ENCODE peak calls at places on chromosomes 4 and X, in four cellular contexts. T, O, E and L are unnamed samples. For H3K36me3, the result is how much of the 10 kb centered on the place peaks cover.

GRCh38 chr4:1855334-1856070 is 454 bp downstream of the LETM1 start:
- DNase-seq in T (no peak), O (peak), E (no peak), L (peak)

GRCh38 chr4:170089274-170089742 is 448 bp downstream of the AADAT start:
- DNase-seq in T (no peak), O (peak), E (no peak), L (peak)

GRCh38 chr4:112377701-112378620 is 80.8 kb downstream of the ALPK1 start:
- DNase-seq in T (no peak), O (no peak), E (no peak), L (no peak)

GRCh38 chrX:261167-261857 is 19.9 kb upstream of the PLCXD1 start:
- DNase-seq in T (no peak), O (no peak), E (no peak), L (no peak)

GRCh38 chrX:55312655-55313054 is 47.9 kb upstream of the PAGE3 start:
- DNase-seq in T (no peak), O (no peak), E (no peak), L (no peak)

GRCh38 chr4:78863254-78863869 is 75.9 kb downstream of the PAQR3 start:
- DNase-seq in T (no peak), O (no peak), E (no peak), L (no peak)

GRCh38 chr4:163179207-163179606 is 12.5 kb upstream of the NAF1 start:
- DNase-seq in T (no peak), O (no peak), E (no peak), L (no peak)

GRCh38 chr4:55507612-55508011 is 39.1 kb downstream of the CLOCK start:
- DNase-seq in T (no peak), O (no peak), E (no peak), L (no peak)

GRCh38 chr4:148441624-148441985 is 609 bp downstream of the NR3C2 start:
- DNase-seq in T (no peak), O (no peak), E (no peak), L (no peak)

GRCh38 chrX:8879750-8880149 is 78.6 kb upstream of the FAM9A start:
- DNase-seq in T (peak), O (peak), E (peak), L (peak)

GRCh38 chr4:14880805-14881204 is 121.5 kb upstream of the CPEB2 start:
- DNase-seq in T (no peak), O (no peak), E (no peak), L (no peak)

GRCh38 chrX:115393271-115393670 is 103.8 kb downstream of the LUZP4 start:
- DNase-seq in T (no peak), O (no peak), E (no peak), L (no peak)

GRCh38 chr4:88841635-88842034 is 144.0 kb upstream of the NAP1L5 start:
- DNase-seq in T (no peak), O (no peak), E (no peak), L (no peak)

GRCh38 chr4:53450773-53451172 is 73.3 kb downstream of the FIP1L1 start:
- DNase-seq in T (no peak), O (no peak), E (no peak), L (no peak)

DNA sequence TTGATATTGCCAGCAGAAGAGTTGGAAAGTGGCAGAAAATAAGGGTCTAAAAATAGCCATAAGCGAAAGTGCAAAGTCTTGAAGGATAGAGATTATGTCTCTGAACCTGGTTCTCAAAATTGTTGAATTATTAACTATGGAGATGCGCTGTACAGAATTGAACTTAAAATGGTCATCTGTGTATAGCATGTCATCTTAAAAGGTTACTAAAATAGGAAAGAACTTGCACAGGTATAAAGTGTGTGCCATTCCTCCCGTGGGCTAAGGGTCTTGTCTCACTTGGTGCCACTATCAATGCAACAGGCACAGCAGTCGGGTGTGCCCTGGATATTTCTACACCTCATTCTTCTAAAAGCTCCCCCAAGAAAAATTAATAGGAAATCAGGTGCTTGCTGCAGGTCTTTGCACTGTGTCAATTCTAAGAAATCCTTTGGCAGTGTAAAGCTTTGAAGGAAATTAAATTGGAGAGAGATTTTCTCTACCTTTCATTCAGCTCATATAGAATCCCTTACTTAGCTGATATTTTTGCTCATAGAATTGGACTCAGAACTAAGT is 2.4 kb downstream of the SORBS2 start:
- DNase-seq in T (no peak), O (no peak), E (no peak), L (no peak)
- H3K4me3 ChIP-seq in T (no peak), O (peak), E (no peak), L (no peak)

DNA sequence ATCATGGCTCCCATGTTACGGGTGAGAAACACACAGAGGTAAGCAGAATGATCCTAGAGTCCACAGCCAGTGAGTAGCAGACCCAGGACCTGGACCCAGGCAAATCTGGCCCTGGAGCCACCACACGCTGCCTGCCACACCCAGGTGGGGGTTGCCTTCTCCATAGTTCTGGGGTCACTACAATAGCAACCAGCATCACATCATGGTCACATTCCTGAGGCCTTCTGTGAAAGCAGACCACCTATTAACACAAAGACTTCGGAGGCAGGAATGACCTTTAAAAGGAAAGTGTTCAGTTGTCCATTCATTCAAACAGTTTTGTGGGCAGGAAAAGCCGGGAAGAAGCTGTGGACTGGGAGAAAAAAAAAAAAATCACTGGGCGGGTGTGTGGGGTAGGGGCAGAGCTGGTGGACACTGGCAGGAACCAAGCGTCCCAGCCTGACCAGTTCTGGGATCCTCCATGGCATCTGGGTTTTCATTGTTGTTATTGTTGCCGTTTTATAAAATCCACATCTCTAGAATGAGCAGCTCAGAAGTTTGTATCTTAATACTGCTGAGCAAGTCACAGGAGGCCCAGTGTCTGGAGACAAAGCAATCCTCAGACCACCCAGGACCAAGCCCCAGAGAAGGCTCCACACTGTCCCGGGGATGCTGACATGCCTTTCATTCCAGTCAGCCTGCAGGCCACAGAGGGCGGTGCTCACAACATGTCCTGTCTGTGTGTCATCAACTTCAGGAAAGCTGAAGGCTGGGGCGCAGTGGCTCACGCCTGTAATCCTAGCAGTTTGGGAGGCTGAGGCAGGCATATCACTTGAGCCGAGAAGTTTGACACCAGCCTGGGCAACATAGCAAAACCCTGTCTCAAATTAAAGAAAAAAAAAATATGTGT is 67.0 kb downstream of the SEL1L3 start:
- DNase-seq in T (no peak), O (no peak), E (no peak), L (peak)
- H3K27ac ChIP-seq in T (no peak), O (no peak), E (no peak), L (peak)

GRCh38 chr4:8463811-8464210 is 23.2 kb downstream of the TRMT44 start:
- DNase-seq in T (no peak), O (no peak), E (no peak), L (no peak)
- H3K36me3 ChIP-seq in T (under half), O (under half), E (under half), L (under half)

GRCh38 chr4:159108124-159108523 is 5.2 kb downstream of the RAPGEF2 start:
- DNase-seq in T (no peak), O (no peak), E (no peak), L (no peak)
- H3K4me3 ChIP-seq in T (no peak), O (no peak), E (no peak), L (no peak)

GRCh38 chr4:120830204-120830603 is 92.3 kb downstream of the PRDM5 start:
- DNase-seq in T (no peak), O (peak), E (no peak), L (no peak)
- H3K27ac ChIP-seq in T (no peak), O (no peak), E (no peak), L (no peak)

GRCh38 chr4:106338671-106339070 is 22.3 kb downstream of the AIMP1 start:
- DNase-seq in T (no peak), O (no peak), E (no peak), L (no peak)

GRCh38 chr4:106334732-106335131 is 18.4 kb downstream of the AIMP1 start:
- DNase-seq in T (no peak), O (no peak), E (no peak), L (no peak)

GRCh38 chr4:106337916-106338315 is 21.6 kb downstream of the AIMP1 start:
- DNase-seq in T (no peak), O (no peak), E (no peak), L (no peak)

GRCh38 chr4:106329027-106329618 is 12.8 kb downstream of the AIMP1 start:
- DNase-seq in T (no peak), O (no peak), E (peak), L (peak)

DNA sequence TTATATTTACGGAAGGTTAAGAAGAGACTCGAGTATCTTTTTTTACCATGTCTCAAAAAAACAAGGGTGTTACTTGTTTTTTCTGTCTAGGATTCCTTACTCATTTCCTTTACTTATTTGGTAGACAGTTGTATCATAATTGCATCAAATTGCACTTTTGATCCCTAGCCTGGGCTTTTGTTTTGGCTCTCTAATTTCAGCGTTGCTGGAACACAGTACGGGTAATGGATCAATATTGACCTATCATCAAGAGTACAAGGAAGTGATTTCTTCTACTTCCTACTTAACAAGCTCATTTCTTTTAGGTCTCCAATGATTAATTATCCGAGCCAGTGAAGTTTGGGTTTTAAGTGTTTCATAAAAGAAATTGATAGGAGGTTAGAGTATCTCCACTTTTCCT is 16.8 kb downstream of the AIMP1 start:
- DNase-seq in T (no peak), O (no peak), E (no peak), L (no peak)
- H3K36me3 ChIP-seq in T (under half), O (under half), E (half or more), L (half or more)

DNA sequence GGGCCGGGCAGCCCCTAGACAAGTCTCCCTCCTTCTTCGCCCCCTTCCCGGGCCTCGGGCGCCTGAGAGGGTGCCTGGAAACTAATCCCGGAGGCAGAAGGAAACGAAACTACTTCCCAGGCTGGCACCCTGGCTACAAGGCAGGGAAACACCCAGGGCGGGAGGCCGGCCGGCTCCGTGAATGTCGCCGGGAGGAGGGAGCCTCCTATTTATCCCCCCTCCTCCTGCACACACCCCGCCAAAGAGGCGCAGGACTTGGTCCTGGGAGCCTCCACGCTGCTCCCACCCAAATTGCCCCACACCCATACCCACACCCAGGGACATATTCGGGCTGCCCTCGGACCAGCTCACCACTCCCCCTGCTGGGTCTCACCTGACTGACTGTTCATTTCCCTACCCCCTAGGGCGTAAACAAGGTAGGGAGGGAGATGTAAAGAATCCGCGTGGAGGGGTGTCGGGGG is at the start of gene BTC:
- DNase-seq in T (no peak), O (peak), E (no peak), L (no peak)
- H3K4me3 ChIP-seq in T (no peak), O (peak), E (no peak), L (peak)

DNA sequence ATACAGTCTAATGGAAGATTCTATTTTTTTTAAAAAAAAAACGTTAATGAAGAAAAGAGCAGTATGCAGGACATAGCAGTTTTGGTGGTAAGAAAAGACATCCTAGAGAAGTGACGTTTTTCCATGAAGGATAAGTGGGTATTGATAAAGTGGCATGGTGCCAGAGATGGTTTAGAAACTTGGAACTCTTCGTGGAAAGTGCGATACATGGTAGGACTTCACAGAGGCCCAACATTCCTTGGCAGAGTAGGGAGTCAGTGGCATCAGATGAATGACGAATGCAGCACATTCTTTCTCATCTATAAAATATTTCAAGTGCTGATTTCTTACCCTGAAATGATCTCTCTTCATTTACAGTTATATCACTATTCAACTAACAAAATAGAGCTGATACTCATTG is 298.7 kb downstream of the CCSER1 start:
- DNase-seq in T (no peak), O (no peak), E (no peak), L (no peak)
- H3K27ac ChIP-seq in T (no peak), O (no peak), E (no peak), L (no peak)